ENCODE peak calls at places on chromosomes 16 and 17, in four cellular contexts. One of them, this sample, is unnamed. For H3K36me3, the result is how much of the 10 kb centered on the place peaks cover.

GRCh38 chr16:68732068-68732680 is 4.9 kb upstream of the CDH1 start:
- ATAC-seq in K562: peak
- ATAC-seq in HepG2: peak
- ATAC-seq in GM23338: peak
- ATAC-seq in this sample: no peak

GRCh38 chr17:67187927-67188326 is 57.1 kb downstream of the HELZ start:
- ATAC-seq in K562: no peak
- ATAC-seq in HepG2: no peak
- ATAC-seq in GM23338: no peak
- ATAC-seq in this sample: no peak

GRCh38 chr17:28878158-28878910 is 19.2 kb downstream of the FLOT2 start:
- ATAC-seq in K562: no peak
- ATAC-seq in HepG2: no peak
- ATAC-seq in GM23338: no peak
- ATAC-seq in this sample: no peak

GRCh38 chr16:11386791-11387546 is 41.7 kb downstream of the RMI2 start:
- ATAC-seq in K562: peak
- ATAC-seq in HepG2: peak
- ATAC-seq in GM23338: peak
- ATAC-seq in this sample: peak

GRCh38 chr17:64148017-64148631 is 18.2 kb upstream of the ERN1 start:
- ATAC-seq in K562: no peak
- ATAC-seq in HepG2: no peak
- ATAC-seq in GM23338: no peak
- ATAC-seq in this sample: no peak

GRCh38 chr16:31260136-31260931 is 559 bp downstream of the ITGAM start:
- ATAC-seq in K562: peak
- ATAC-seq in HepG2: no peak
- ATAC-seq in GM23338: no peak
- ATAC-seq in this sample: no peak

GRCh38 chr16:4948903-4949766 is 9.0 kb upstream of the SEC14L5 start:
- ATAC-seq in K562: no peak
- ATAC-seq in HepG2: no peak
- ATAC-seq in GM23338: peak
- ATAC-seq in this sample: no peak

GRCh38 chr16:26614102-26614864 is 452.4 kb upstream of the C16orf82 start:
- ATAC-seq in K562: no peak
- ATAC-seq in HepG2: no peak
- ATAC-seq in GM23338: no peak
- ATAC-seq in this sample: no peak

GRCh38 chr16:11205754-11206459 is 50.1 kb downstream of the SOCS1 start:
- ATAC-seq in K562: no peak
- ATAC-seq in HepG2: peak
- ATAC-seq in GM23338: peak
- ATAC-seq in this sample: peak

GRCh38 chr16:2005646-2006045 is 4.0 kb downstream of the ZNF598 start:
- ATAC-seq in K562: no peak
- ATAC-seq in HepG2: no peak
- ATAC-seq in GM23338: peak
- ATAC-seq in this sample: no peak
- TF ChIP-seq CTCF in K562: no peak
- TF ChIP-seq CTCF in HepG2: peak
- TF ChIP-seq CTCF in GM23338: peak
- TF ChIP-seq CTCF in this sample: no peak

DNA sequence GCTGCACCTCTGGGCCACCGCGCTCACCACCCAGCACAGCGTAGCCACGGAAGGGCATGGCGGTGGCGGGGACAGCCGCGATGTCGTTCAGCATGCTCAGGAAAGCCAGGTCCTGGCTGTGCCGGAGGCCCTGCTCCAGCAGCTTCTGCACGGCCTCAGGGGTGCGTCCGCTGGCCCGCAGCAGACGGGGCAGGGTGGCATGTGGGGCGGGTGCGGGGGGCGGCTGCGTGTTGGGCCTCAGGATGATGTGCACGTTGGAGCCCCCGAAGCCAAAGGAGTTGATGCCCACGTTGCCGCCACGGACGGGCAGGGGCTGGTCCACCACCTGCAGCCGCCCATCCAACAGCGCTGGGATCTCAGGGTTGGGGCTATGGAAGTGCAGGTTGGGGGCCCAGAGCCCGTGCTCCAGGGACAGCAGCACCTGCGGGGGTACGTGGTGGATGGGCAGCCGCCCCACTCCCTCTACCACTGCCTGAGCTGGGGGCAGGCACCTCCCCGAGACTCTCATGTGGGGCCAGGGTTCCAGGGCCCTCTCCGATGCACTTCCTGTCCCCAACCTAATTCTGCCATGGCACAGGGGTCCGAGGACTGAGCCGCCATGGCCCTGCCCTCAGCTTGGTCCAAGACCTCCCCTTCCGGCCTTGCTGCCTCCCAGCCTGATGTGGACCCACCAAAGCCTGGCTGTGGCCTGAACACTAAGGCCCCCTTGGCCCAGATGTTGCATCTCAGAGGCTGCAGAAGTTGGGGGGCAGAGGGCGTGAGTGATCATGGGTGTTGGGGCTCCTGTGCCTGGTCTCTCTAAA is 6.6 kb downstream of the FASN start:
- ATAC-seq in K562: no peak
- ATAC-seq in HepG2: no peak
- ATAC-seq in GM23338: no peak
- ATAC-seq in this sample: no peak
- TF ChIP-seq POLR2AphosphoS5 in K562: peak
- TF ChIP-seq POLR2AphosphoS5 in HepG2: no peak
- TF ChIP-seq POLR2AphosphoS5 in GM23338: no peak
- TF ChIP-seq POLR2AphosphoS5 in this sample: no peak

GRCh38 chr17:82915010-82915696 is 75.3 kb upstream of the ZNF750 start:
- ATAC-seq in K562: no peak
- ATAC-seq in HepG2: no peak
- ATAC-seq in GM23338: peak
- ATAC-seq in this sample: no peak

GRCh38 chr17:82913304-82914043 is 73.7 kb upstream of the ZNF750 start:
- ATAC-seq in K562: peak
- ATAC-seq in HepG2: peak
- ATAC-seq in GM23338: no peak
- ATAC-seq in this sample: no peak

GRCh38 chr17:82917656-82918345 is 78.0 kb upstream of the ZNF750 start:
- ATAC-seq in K562: peak
- ATAC-seq in HepG2: peak
- ATAC-seq in GM23338: peak
- ATAC-seq in this sample: no peak

GRCh38 chr17:82914375-82914774 is 74.6 kb upstream of the ZNF750 start:
- ATAC-seq in K562: no peak
- ATAC-seq in HepG2: peak
- ATAC-seq in GM23338: no peak
- ATAC-seq in this sample: no peak

DNA sequence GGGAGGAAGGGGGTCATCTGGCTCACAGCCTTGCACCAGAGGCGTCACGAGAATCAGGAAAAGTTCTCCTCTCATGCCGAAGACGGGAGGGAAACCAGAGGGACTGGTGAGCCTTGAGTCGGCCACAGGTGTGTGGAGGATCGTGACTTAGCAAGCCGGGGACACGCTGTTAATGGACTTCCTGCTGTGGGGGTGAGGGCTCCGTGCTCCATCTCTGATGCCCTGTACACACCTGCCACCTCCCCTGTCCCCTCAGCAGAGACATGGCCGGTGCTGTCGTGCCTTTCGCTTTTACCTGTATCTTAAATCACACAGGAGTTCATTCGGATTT is 75.8 kb upstream of the ZNF750 start:
- ATAC-seq in K562: no peak
- ATAC-seq in HepG2: no peak
- ATAC-seq in GM23338: no peak
- ATAC-seq in this sample: no peak
- H3K36me3 ChIP-seq in K562: under half
- H3K36me3 ChIP-seq in HepG2: under half
- H3K36me3 ChIP-seq in GM23338: under half
- H3K36me3 ChIP-seq in this sample: half or more

GRCh38 chr17:43393944-43394482 is 4.8 kb upstream of the ARL4D start:
- ATAC-seq in K562: peak
- ATAC-seq in HepG2: peak
- ATAC-seq in GM23338: peak
- ATAC-seq in this sample: peak
- TF ChIP-seq CTCF in K562: peak
- TF ChIP-seq CTCF in HepG2: peak
- TF ChIP-seq CTCF in GM23338: peak
- TF ChIP-seq CTCF in this sample: peak

GRCh38 chr17:40993856-40994255 is at the start of gene KRTAP3-3:
- ATAC-seq in K562: no peak
- ATAC-seq in HepG2: no peak
- ATAC-seq in GM23338: no peak
- ATAC-seq in this sample: no peak
- TF ChIP-seq POLR2AphosphoS5 in K562: no peak
- TF ChIP-seq POLR2AphosphoS5 in HepG2: no peak
- TF ChIP-seq POLR2AphosphoS5 in GM23338: no peak
- TF ChIP-seq POLR2AphosphoS5 in this sample: no peak

GRCh38 chr17:3024346-3024745 is 39.1 kb downstream of the OR1D5 start:
- ATAC-seq in K562: no peak
- ATAC-seq in HepG2: no peak
- ATAC-seq in GM23338: no peak
- ATAC-seq in this sample: no peak

GRCh38 chr17:3025421-3026124 is 37.8 kb downstream of the OR1D5 start:
- ATAC-seq in K562: no peak
- ATAC-seq in HepG2: no peak
- ATAC-seq in GM23338: peak
- ATAC-seq in this sample: no peak

GRCh38 chr17:3027786-3028532 is 35.4 kb downstream of the OR1D5 start:
- ATAC-seq in K562: no peak
- ATAC-seq in HepG2: no peak
- ATAC-seq in GM23338: no peak
- ATAC-seq in this sample: no peak

GRCh38 chr17:3026856-3027751 is 36.3 kb downstream of the OR1D5 start:
- ATAC-seq in K562: no peak
- ATAC-seq in HepG2: no peak
- ATAC-seq in GM23338: no peak
- ATAC-seq in this sample: no peak

DNA sequence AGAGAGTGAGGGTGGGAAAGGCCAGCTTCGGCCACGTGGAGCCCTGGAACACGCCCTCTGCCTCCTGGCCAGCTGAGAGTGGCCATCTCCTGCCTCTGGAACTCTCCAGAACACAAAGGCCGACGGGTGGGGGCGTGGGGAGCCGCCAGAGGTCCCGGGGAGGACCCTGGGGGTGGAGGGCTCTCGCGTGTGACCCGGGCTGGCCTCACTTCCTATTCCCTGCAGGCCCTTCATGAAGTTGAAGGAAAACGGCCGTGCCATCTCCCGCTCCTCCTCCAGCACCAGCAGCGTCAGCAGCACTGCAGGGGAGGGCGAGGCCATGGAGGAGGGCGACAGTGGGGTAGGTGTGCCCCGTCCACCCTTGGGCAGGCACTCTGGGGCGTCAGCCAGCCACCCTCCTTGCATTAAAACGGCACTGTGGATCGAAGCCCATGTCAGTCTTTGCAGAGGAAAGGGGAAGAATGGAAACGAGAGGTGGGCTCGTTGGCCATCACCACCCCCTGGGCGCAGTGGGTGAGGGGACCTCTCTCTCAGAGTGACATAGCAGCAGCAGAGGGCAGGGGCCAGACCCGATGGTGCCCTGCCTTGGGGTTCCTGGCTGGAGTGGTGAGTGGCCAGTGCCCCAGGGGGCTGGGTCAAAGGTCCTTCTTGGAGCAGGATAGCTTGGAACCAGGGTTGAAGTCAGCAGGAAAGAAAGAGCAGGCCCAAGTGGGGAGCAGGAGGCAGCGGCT is 37.1 kb downstream of the OR1D5 start:
- ATAC-seq in K562: no peak
- ATAC-seq in HepG2: no peak
- ATAC-seq in GM23338: no peak
- ATAC-seq in this sample: no peak
- H3K36me3 ChIP-seq in K562: under half
- H3K36me3 ChIP-seq in HepG2: under half
- H3K36me3 ChIP-seq in GM23338: under half
- H3K36me3 ChIP-seq in this sample: half or more

DNA sequence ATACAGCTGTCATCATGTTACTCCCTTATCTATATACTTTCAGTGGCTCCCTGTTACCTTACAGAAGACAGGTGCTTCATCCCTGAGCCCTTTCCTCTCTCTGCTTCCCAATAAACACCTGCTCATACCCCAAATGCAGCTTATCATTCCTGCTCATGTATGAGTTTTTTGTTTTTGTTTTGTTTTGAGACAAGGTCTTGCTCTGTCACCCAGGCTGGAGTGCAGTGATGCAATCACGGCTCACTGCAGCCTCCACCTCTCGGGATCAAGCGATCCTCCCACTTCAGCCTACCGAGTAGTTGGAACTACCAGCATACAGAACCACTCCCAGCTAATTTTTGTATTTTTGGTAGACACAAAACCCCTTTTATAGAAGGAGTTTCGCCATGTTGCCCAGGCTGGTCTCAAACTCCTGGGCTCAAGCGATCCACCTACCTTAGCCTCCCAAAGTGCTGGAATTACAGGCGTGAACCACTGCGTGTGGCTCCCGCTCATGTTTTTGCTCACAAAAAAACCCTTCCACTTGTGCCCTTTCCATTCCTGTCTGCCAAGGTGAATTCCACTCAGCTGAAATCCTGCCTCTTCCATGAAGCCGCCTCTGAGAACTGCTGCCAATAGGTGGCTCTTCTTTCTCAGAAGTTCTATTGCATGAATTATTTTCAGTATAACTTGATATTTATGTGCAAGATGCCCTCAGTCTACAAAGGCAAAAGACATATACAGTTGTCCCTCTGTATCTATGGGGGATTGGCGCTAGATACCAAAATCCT is 7.9 kb upstream of the RNF157 start:
- ATAC-seq in K562: peak
- ATAC-seq in HepG2: no peak
- ATAC-seq in GM23338: no peak
- ATAC-seq in this sample: no peak
- TF ChIP-seq CTCF in K562: no peak
- TF ChIP-seq CTCF in HepG2: peak
- TF ChIP-seq CTCF in GM23338: no peak
- TF ChIP-seq CTCF in this sample: no peak

DNA sequence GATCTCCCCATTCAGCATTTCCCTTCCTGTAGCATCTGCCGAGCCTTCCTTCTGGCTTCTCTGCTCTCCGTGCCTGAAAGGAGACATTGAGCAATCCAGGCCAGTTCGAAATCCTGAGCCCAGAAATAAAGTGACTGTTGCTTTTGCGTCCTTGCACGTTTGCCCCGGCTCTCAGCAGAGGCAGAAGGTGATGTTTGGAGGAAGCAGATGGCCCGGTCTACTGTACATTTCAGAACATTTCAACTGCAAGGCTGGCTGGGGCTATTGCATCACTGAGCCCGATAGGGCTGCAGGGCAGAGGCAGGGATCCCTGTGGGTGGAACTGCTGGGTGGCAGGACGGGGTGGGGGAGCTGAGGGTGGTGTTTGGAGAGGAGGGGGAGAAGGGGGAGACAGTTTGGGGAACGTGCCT is 29.5 kb downstream of the IRF8 start:
- ATAC-seq in K562: no peak
- ATAC-seq in HepG2: no peak
- ATAC-seq in GM23338: no peak
- ATAC-seq in this sample: peak
- TF ChIP-seq POLR2AphosphoS5 in K562: no peak
- TF ChIP-seq POLR2AphosphoS5 in HepG2: no peak
- TF ChIP-seq POLR2AphosphoS5 in GM23338: no peak
- TF ChIP-seq POLR2AphosphoS5 in this sample: no peak